ENCODE peak calls at places on chromosomes 6 and 20, in ten cellular contexts. L is breast epithelium, Y is gastrocnemius medialis, W is adrenal gland, B is right lobe of liver, K is lower leg skin, V is Peyer's patch, X is suprapubic skin, H is uterus, A is tibial nerve. D is an unnamed sample.

GRCh38 chr6:14873132-14873531 is 372.7 kb upstream of the JARID2 start:
- DNase-seq in A (no peak), H (no peak), Y (no peak), L (no peak), W (no peak), K (no peak), X (no peak), V (no peak), B (no peak), D (no peak)

GRCh38 chr20:42041000-42041565 is 422.9 kb upstream of the CHD6 start:
- DNase-seq in A (no peak), H (no peak), X (no peak), W (no peak), B (no peak), Y (no peak), K (no peak), V (no peak), L (no peak), D (no peak)

GRCh38 chr6:38612386-38612965 is 27.3 kb downstream of the BTBD9 start:
- DNase-seq in X (no peak), V (no peak), A (no peak), K (no peak), Y (no peak), L (no peak), B (no peak), H (no peak), W (no peak), D (no peak)

GRCh38 chr6:142671791-142672190 is 273.2 kb downstream of the HIVEP2 start:
- DNase-seq in W (no peak), K (no peak), H (no peak), Y (no peak), A (no peak), X (no peak), L (no peak), B (no peak), V (no peak), D (no peak)

GRCh38 chr20:2088904-2089303 is 12.7 kb upstream of the STK35 start:
- DNase-seq in X (no peak), L (no peak), A (no peak), K (no peak), V (no peak), Y (no peak), W (no peak), B (no peak), H (no peak), D (no peak)

GRCh38 chr6:108961985-108962384 is 113.8 kb downstream of the ARMC2 start:
- DNase-seq in A (no peak), K (no peak), V (no peak), H (no peak), L (no peak), B (no peak), Y (no peak), W (no peak), X (no peak), D (no peak)

GRCh38 chr6:26240157-26240980 is 124.6 kb upstream of the BTN3A2 start:
- DNase-seq in V (peak; percentile 69), H (peak; percentile 76), X (peak; percentile 73), L (peak; percentile 62), K (no peak), B (peak; percentile 35), A (peak; percentile 48), W (peak; percentile 85), Y (no peak), D (no peak)

GRCh38 chr6:6843057-6843627 is 254.6 kb downstream of the LY86 start:
- DNase-seq in H (no peak), X (no peak), W (no peak), A (no peak), B (no peak), V (no peak), L (no peak), K (no peak), Y (no peak), D (no peak)

GRCh38 chr20:12306107-12306506 is 388.4 kb downstream of the BTBD3 start:
- DNase-seq in X (no peak), Y (no peak), B (no peak), A (no peak), H (no peak), L (no peak), K (no peak), V (no peak), W (no peak), D (no peak)

GRCh38 chr6:136921521-136921935 is 573 bp upstream of the SLC35D3 start:
- DNase-seq in W (no peak), B (peak; percentile 18), V (no peak), Y (no peak), A (no peak), H (no peak), K (no peak), L (no peak), X (no peak), D (no peak)

GRCh38 chr6:43172127-43173007 is 1.3 kb downstream of the SRF start:
- DNase-seq in B (peak; percentile 74), K (peak; percentile 40), V (peak; percentile 55), X (peak; percentile 86), H (peak; percentile 61), Y (peak; percentile 15), W (peak; percentile 74), L (peak; percentile 59), A (peak; percentile 18), D (no peak)

GRCh38 chr6:43173496-43174262 is 2.6 kb downstream of the SRF start:
- DNase-seq in H (no peak), K (no peak), Y (no peak), V (peak; percentile 18), L (no peak), A (no peak), W (peak; percentile 61), B (no peak), X (no peak), D (no peak)

GRCh38 chr6:43176423-43176786 is 5.3 kb downstream of the SRF start:
- DNase-seq in Y (no peak), W (no peak), A (no peak), H (no peak), X (no peak), K (no peak), V (no peak), B (no peak), L (no peak), D (no peak)

GRCh38 chr6:43175676-43176422 is 4.8 kb downstream of the SRF start:
- DNase-seq in A (no peak), B (no peak), X (no peak), W (no peak), L (no peak), H (no peak), Y (no peak), K (no peak), V (no peak), D (no peak)

DNA sequence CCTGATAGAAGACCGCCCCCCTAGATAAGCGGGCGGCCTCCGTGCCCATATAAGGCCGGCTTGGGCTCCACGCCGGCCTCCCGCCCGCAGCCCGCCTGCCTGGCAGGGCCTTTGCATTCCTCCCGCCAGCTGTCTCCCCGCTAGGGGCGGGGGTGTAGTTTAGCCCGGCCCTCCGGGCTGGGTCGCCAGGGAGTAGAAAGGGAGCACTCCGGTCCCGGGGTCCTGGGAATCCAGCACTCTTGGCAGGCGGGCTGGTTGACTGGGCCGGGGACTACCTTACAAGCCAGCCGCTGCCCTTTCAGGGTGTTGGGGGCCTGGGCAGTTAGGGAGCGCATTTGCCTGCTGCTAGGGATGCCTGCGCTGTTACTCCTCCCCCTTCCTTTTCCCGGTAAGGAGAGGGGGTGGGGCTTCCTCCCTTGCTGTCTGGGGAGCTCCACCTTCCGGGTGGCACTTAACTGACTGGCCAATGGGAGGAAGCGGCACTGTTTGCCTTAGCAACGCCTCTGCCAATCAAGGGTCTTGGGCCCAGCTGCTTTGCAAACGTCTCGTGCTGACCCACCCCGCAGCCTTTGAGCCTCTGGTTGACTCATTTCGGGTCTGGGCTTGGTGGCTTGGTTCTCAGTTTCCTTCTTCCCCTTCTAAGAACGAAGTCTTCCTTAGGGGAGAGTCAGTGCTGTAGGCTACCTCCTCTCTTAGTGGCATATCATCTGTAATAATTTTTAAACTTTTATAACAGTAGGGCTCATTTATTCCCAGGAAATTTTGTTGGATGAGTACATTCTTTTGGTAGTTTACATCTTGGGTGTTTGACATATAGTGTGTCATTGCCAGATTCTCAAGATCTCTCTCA is 3.4 kb downstream of the SRF start:
- DNase-seq in L (peak; percentile 95), W (peak; percentile 100), X (peak; percentile 99), B (peak; percentile 96), A (peak; percentile 98), K (peak; percentile 99), Y (peak; percentile 99), V (peak; percentile 99), H (peak; percentile 98), D (peak; percentile 100)
- TF ChIP-seq POLR2A in L (peak; percentile 50), W (no peak), X (no peak), B (peak; percentile 78), A (peak; percentile 84), K (no peak), Y (peak; percentile 82), V (peak; percentile 8), H (peak; percentile 70), D (peak; percentile 62)

GRCh38 chr20:31723282-31724078 is 812 bp upstream of the BCL2L1 start:
- DNase-seq in X (peak; percentile 98), H (peak; percentile 97), K (peak; percentile 95), Y (peak; percentile 98), V (peak; percentile 97), L (peak; percentile 97), A (peak; percentile 92), W (peak; percentile 99), B (peak; percentile 99), D (peak; percentile 99)
- TF ChIP-seq POLR2A in X (peak; percentile 16), H (peak; percentile 77), K (no peak), Y (peak; percentile 92), V (no peak), L (no peak), A (peak; percentile 82), W (peak; percentile 43), B (peak; percentile 59), D (peak; percentile 64)

GRCh38 chr20:25547063-25547462 is 38.3 kb downstream of the NINL start:
- DNase-seq in L (no peak), K (no peak), V (no peak), A (no peak), W (no peak), B (no peak), H (no peak), Y (no peak), X (no peak), D (no peak)

GRCh38 chr20:25549172-25549865 is 36.0 kb downstream of the NINL start:
- DNase-seq in A (no peak), V (no peak), K (no peak), L (no peak), B (no peak), X (no peak), Y (no peak), H (no peak), W (no peak), D (no peak)

GRCh38 chr20:25546048-25546447 is 39.3 kb downstream of the NINL start:
- DNase-seq in B (no peak), H (no peak), X (no peak), W (peak; percentile 5), V (no peak), K (no peak), L (no peak), A (no peak), Y (no peak), D (no peak)

GRCh38 chr20:25548613-25549086 is 36.7 kb downstream of the NINL start:
- DNase-seq in B (no peak), H (no peak), V (no peak), K (no peak), A (no peak), L (no peak), Y (no peak), X (no peak), W (no peak), D (no peak)

GRCh38 chr20:25547999-25548398 is 37.3 kb downstream of the NINL start:
- DNase-seq in A (no peak), X (no peak), H (no peak), Y (no peak), L (no peak), V (no peak), W (no peak), K (no peak), B (no peak), D (no peak)
- TF ChIP-seq POLR2A in A (no peak), X (no peak), H (no peak), Y (no peak), L (no peak), V (no peak), W (no peak), K (no peak), B (no peak), D (no peak)

GRCh38 chr20:36574278-36575065 is 1.1 kb downstream of the TGIF2 start:
- DNase-seq in L (peak; percentile 60), A (no peak), W (no peak), X (peak; percentile 81), B (peak; percentile 62), Y (no peak), V (peak; percentile 65), K (no peak), H (peak; percentile 85), D (no peak)
- TF ChIP-seq POLR2A in L (no peak), A (no peak), W (no peak), X (no peak), B (peak; percentile 39), Y (no peak), V (no peak), K (no peak), H (peak; percentile 60), D (no peak)

D was measured in esophagus muscularis mucosa.